ENCODE peak calls at places on chromosome 18, in nine cellular contexts. S is MM.1S, L is upper lobe of right lung, D is fibroblast of the aortic adventitia, A is lung, R is tibial artery, F is type B pancreatic cell, B is GM23338, M is MCF 10A. T is an unnamed sample.

GRCh38 chr18:54075681-54076080 is 148.8 kb downstream of the MBD2 start:
- DNase-seq in S (no peak), L (no peak), D (no peak), A (no peak), R (no peak), F (no peak), B (no peak), M (peak), T (no peak)

GRCh38 chr18:9475643-9476580 is 599 bp downstream of the RALBP1 start:
- DNase-seq in S (peak), L (peak), D (peak), A (no peak), R (peak), F (no peak), B (peak), M (peak), T (no peak)

GRCh38 chr18:46261799-46262198 is 157.6 kb downstream of the HAUS1 start:
- DNase-seq in S (no peak), L (no peak), D (no peak), A (no peak), R (no peak), F (no peak), B (peak), M (no peak), T (no peak)

GRCh38 chr18:55634545-55634944 is 46.6 kb upstream of the TCF4 start:
- DNase-seq in S (no peak), L (no peak), D (peak), A (no peak), R (no peak), F (no peak), B (no peak), M (peak), T (no peak)

GRCh38 chr18:7084080-7084765 is 33.4 kb downstream of the LAMA1 start:
- DNase-seq in S (no peak), L (no peak), D (peak), A (no peak), R (no peak), F (no peak), B (no peak), M (peak), T (no peak)

GRCh38 chr18:424071-424868 is 76.2 kb downstream of the COLEC12 start:
- DNase-seq in S (no peak), L (no peak), D (peak), A (no peak), R (no peak), F (no peak), B (no peak), M (no peak), T (no peak)

GRCh38 chr18:54558609-54559585 is 32.1 kb upstream of the DYNAP start:
- DNase-seq in S (peak), L (no peak), D (peak), A (no peak), R (no peak), F (no peak), B (peak), M (peak), T (no peak)

GRCh38 chr18:3262234-3263171 is 570 bp downstream of the MYL12B start:
- DNase-seq in S (peak), L (no peak), D (peak), A (no peak), R (no peak), F (no peak), B (peak), M (no peak), T (no peak)

GRCh38 chr18:3037423-3037915 is 24.5 kb upstream of the LPIN2 start:
- DNase-seq in S (peak), L (no peak), D (peak), A (peak), R (no peak), F (peak), B (no peak), M (peak), T (no peak)

GRCh38 chr18:56421641-56422040 is 216.8 kb downstream of the TXNL1 start:
- DNase-seq in S (no peak), L (no peak), D (no peak), A (no peak), R (no peak), F (no peak), B (no peak), M (peak), T (no peak)

GRCh38 chr18:79944126-79944731 is 7.2 kb downstream of the SLC66A2 start:
- DNase-seq in S (no peak), L (no peak), D (no peak), A (no peak), R (no peak), F (no peak), B (peak), M (no peak), T (no peak)

GRCh38 chr18:2881088-2881487 is 34.3 kb downstream of the EMILIN2 start:
- DNase-seq in S (no peak), L (no peak), D (peak), A (peak), R (no peak), F (no peak), B (no peak), M (no peak), T (no peak)

GRCh38 chr18:39675358-39675757 is 2109.8 kb upstream of the CELF4 start:
- DNase-seq in S (no peak), L (no peak), D (peak), A (no peak), R (no peak), F (no peak), B (no peak), M (peak), T (no peak)

GRCh38 chr18:12750076-12750707 is 47.4 kb downstream of the PSMG2 start:
- DNase-seq in S (peak), L (no peak), D (peak), A (no peak), R (no peak), F (no peak), B (no peak), M (no peak), T (no peak)

GRCh38 chr18:75083131-75083530 is 125.8 kb downstream of the PTGR3 start:
- DNase-seq in S (no peak), L (no peak), D (no peak), A (no peak), R (no peak), F (no peak), B (no peak), M (no peak), T (no peak)
- TF ChIP-seq CTCF in S (no peak), L (no peak), D (no peak), A (no peak), R (no peak), F (no peak), B (no peak), M (no peak), T (no peak)

GRCh38 chr18:23824235-23824634 is 135.0 kb downstream of the LAMA3 start:
- DNase-seq in S (no peak), L (no peak), D (no peak), A (no peak), R (no peak), F (no peak), B (no peak), M (no peak), T (no peak)
- TF ChIP-seq CTCF in S (no peak), L (no peak), D (no peak), A (no peak), R (no peak), F (no peak), B (peak), M (no peak), T (no peak)

GRCh38 chr18:48475635-48476549 is 62.9 kb upstream of the CTIF start:
- DNase-seq in S (peak), L (no peak), D (peak), A (peak), R (peak), F (no peak), B (peak), M (peak), T (peak)
- TF ChIP-seq CTCF in S (peak), L (peak), D (peak), A (peak), R (peak), F (peak), B (peak), M (peak), T (peak)

DNA sequence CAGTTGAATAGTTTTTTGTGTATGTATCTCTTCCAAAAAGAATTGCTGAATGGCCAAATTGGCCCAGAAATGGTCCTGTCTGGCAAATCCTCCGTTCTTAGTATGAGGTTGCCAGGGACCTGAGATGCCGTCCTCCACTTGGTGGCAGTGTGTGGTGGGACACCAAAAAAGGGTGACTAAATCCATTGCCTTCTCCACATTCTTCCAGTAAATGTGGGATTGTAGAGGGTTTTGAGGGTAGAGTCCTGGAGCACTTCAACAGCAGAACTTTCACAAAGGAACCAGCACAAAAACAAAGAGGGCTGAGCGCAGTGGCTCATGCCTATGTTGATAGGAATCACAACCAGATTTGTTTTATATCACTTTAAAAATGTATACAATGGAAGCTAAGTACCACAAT is 199.9 kb downstream of the BCL2 start:
- DNase-seq in S (no peak), L (no peak), D (peak), A (no peak), R (no peak), F (no peak), B (peak), M (peak), T (peak)
- TF ChIP-seq CTCF in S (peak), L (peak), D (peak), A (no peak), R (peak), F (peak), B (peak), M (peak), T (no peak)

GRCh38 chr18:70931942-70932814 is 643.3 kb downstream of the SOCS6 start:
- DNase-seq in S (peak), L (no peak), D (peak), A (no peak), R (no peak), F (no peak), B (peak), M (peak), T (no peak)

DNA sequence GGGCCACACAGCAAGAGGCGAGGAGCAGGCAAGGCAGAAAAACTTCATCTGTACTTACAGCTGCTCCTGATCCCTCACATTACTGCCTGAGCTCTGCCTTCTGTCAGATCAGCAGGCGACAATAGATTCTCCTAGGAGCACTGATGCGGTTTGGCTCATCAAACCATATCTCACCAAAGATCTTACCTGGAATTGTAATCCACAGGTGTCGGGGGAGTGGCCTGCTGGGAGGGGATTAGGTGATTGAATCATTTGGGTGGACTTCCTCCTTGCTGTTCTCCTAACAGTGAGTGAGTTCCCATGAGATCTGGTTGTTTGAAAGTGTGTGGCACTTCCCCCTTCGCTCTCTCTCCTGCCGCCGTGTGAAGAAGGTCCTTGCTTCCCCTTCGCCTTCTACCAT is 647.3 kb downstream of the SOCS6 start:
- DNase-seq in S (no peak), L (no peak), D (no peak), A (no peak), R (no peak), F (no peak), B (no peak), M (no peak), T (no peak)
- TF ChIP-seq CTCF in S (no peak), L (no peak), D (no peak), A (no peak), R (no peak), F (no peak), B (no peak), M (no peak), T (no peak)

DNA sequence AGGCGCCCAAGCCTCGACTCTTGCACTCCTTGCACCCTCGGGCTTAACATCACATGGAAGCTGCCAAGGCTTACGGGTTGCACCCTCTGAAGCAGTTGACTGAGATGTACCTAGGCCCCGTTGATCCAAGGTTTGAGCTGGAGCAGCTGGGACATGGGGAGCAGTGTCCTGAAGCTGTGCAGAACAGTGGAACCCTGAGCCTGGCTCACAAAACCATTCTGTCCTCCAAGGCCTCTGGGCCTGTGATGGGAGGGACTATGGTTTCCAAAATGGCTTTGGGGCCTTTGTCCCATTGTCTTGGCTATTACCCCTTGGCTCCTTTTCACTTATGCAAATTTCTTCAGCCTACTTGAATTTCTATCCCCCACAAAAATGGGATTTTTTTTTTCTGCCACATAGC is 454.0 kb downstream of the PIK3C3 start:
- DNase-seq in S (no peak), L (no peak), D (no peak), A (no peak), R (no peak), F (no peak), B (no peak), M (no peak), T (no peak)
- TF ChIP-seq CTCF in S (no peak), L (no peak), D (no peak), A (no peak), R (no peak), F (no peak), B (no peak), M (no peak), T (no peak)